ENCODE peak calls at places on chromosomes 12 and 14, in nine cellular contexts. G is CD8-positive, alpha-beta memory T cell; R is left ventricle myocardium superior; L is NCI-H1048; V is uterus; E is fibroblast of lung; O is aorta; K is HTR-8/SVneo; N is iris pigment epithelial cell. D is an unnamed sample.

GRCh38 chr14:31294736-31295398 is 87.3 kb upstream of the HECTD1 start:
- DNase-seq in N (peak), K (no peak), R (no peak), L (no peak), V (no peak), O (no peak), G (no peak), E (peak), D (no peak)

GRCh38 chr14:92693998-92694780 is 54.2 kb downstream of the LGMN start:
- DNase-seq in L (no peak), G (no peak), O (no peak), N (no peak), K (no peak), E (peak), R (no peak), V (no peak), D (no peak)

GRCh38 chr14:74979029-74979428 is 23.6 kb upstream of the PGF start:
- DNase-seq in K (no peak), N (no peak), R (no peak), V (no peak), L (no peak), E (no peak), O (peak), G (no peak), D (no peak)

GRCh38 chr14:105641075-105641937 is 114.9 kb downstream of the TMEM121 start:
- DNase-seq in L (no peak), N (no peak), V (no peak), O (no peak), R (no peak), E (no peak), K (no peak), G (peak), D (no peak)

GRCh38 chr12:2187195-2187963 is 134.6 kb downstream of the CACNA1C start:
- DNase-seq in E (no peak), K (no peak), L (no peak), G (no peak), V (no peak), N (no peak), O (no peak), R (no peak), D (no peak)

GRCh38 chr12:47813491-47814196 is 6.1 kb downstream of the HDAC7 start:
- DNase-seq in L (no peak), R (peak), K (no peak), O (no peak), N (no peak), V (no peak), E (no peak), G (no peak), D (peak)

GRCh38 chr14:35155962-35156361 is 33.6 kb downstream of the PRORP start:
- DNase-seq in G (no peak), E (peak), V (no peak), R (no peak), K (peak), N (peak), O (no peak), L (no peak), D (peak)

GRCh38 chr14:64244279-64244678 is 49.9 kb downstream of the ESR2 start:
- DNase-seq in N (no peak), R (peak), K (no peak), O (no peak), G (no peak), L (no peak), E (no peak), V (no peak), D (peak)

GRCh38 chr12:104299842-104300481 is 3.6 kb upstream of the EID3 start:
- DNase-seq in O (no peak), R (no peak), K (no peak), G (no peak), L (no peak), V (no peak), N (no peak), E (peak), D (no peak)

GRCh38 chr14:28242895-28243294 is 523.7 kb upstream of the FOXG1 start:
- DNase-seq in K (no peak), N (no peak), V (no peak), O (no peak), E (no peak), G (no peak), L (no peak), R (no peak), D (no peak)

GRCh38 chr12:40010899-40011774 is 94.7 kb downstream of the SLC2A13 start:
- DNase-seq in R (no peak), K (peak), E (peak), L (no peak), N (peak), V (peak), O (no peak), G (peak), D (peak)

D was measured in M059J.